ENCODE peak calls at places on chromosome 11, in six cellular contexts. F is neuronal stem cell, T is testis, K is lower lobe of right lung, G is thoracic aorta, A is IMR-90. W is an unnamed sample. For H3K27me3, the result is how much of the 10 kb centered on the place peaks cover.

GRCh38 chr11:132082566-132082965 is 712.2 kb downstream of the NTM start:
- DNase-seq in G (no peak), A (no peak), F (no peak), T (no peak), K (no peak), W (no peak)

GRCh38 chr11:68509105-68509504 is 48.6 kb downstream of the PPP6R3 start:
- DNase-seq in G (no peak), F (no peak), K (no peak), A (peak), T (no peak), W (no peak)

GRCh38 chr11:134577801-134578200 is 165.8 kb upstream of the B3GAT1 start:
- DNase-seq in T (no peak), G (no peak), K (no peak), A (no peak), F (no peak), W (no peak)

GRCh38 chr11:73158356-73159051 is 16.4 kb upstream of the FCHSD2 start:
- DNase-seq in T (no peak), G (no peak), A (peak), K (no peak), F (no peak), W (no peak)

GRCh38 chr11:114291381-114291780 is 4.8 kb upstream of the NNMT start:
- DNase-seq in G (no peak), K (no peak), A (peak), T (no peak), F (no peak), W (no peak)

GRCh38 chr11:37451903-37452302 is 853.9 kb upstream of the RAG2 start:
- DNase-seq in K (no peak), T (no peak), F (no peak), G (no peak), A (no peak), W (no peak)

GRCh38 chr11:45927684-45928413 is 5.4 kb downstream of the LARGE2 start:
- DNase-seq in F (no peak), A (no peak), K (no peak), G (no peak), T (no peak), W (no peak)

GRCh38 chr11:46381046-46381835 is at the start of gene MDK:
- DNase-seq in K (peak), G (no peak), F (peak), A (no peak), T (no peak), W (no peak)

GRCh38 chr11:33773399-33774355 is 643 bp downstream of the FBXO3 start:
- DNase-seq in A (peak), T (peak), F (no peak), G (no peak), K (peak), W (no peak)

GRCh38 chr11:123020968-123021367 is 39.3 kb upstream of the BSX start:
- DNase-seq in G (no peak), T (peak), A (peak), F (no peak), K (peak), W (no peak)

GRCh38 chr11:62340269-62340901 is 3.1 kb downstream of the ASRGL1 start:
- DNase-seq in F (peak), A (peak), T (peak), G (no peak), K (peak), W (peak)

GRCh38 chr11:7918141-7918540 is 12.9 kb downstream of the OR10A6 start:
- DNase-seq in T (no peak), A (no peak), G (no peak), F (no peak), K (no peak), W (no peak)

GRCh38 chr11:100684101-100685065 is 2.7 kb upstream of the ARHGAP42 start:
- DNase-seq in G (no peak), A (no peak), T (no peak), K (no peak), F (no peak), W (peak)

GRCh38 chr11:110857885-110858555 is 145.8 kb upstream of the ARHGAP20 start:
- DNase-seq in T (peak), A (peak), G (no peak), K (no peak), F (no peak), W (no peak)

GRCh38 chr11:3198815-3199214 is 19.8 kb downstream of the MRGPRG start:
- DNase-seq in A (no peak), K (no peak), G (no peak), F (no peak), T (no peak), W (no peak)
- H3K27me3 ChIP-seq in A (half or more), K (under half), G (under half), F (under half), T (under half), W (under half)

DNA sequence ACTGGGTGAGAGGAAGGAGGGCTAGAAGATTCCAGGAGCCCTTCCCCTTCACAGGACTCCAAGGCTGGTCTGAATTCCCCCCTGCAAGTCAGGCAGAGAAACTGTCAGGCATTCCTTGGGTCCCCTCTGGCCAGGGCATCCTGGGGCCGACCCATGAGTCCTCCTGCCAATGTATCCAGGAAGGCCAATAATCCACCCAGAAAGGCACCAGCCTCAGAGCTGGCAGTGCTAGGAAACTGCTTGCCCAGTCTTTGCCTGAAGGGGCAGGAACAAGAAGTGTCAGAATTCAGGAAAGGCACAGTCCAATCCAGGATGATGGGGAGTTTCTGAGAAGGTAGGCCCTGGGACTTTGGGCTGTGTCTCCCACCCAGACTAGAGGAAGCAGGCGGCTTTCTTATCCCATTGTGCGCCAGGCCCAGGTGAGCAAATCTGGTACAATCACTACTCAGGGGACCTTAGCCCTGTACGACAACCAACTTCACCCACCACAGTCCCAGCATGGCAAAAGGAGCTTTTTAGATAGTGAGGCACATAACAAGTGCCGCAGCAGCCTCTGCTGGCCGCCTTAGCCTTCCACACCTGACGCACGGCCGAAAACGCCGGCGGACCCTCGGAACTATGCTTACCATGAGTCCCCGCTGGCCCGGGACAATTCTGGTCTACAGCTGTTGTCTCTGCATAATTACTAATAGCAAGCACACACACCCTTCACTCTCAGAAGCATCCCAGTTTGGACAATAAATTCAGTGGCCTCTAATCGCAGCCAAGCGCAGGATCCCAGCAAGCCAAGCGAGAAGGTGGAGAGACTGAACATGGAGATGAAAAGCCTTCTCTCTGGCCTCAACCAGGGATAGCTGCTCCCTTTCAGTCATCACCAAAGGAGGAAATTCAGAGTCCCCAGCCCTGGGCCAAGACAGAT is 40.7 kb downstream of the BUD13 start:
- DNase-seq in A (no peak), G (no peak), F (no peak), K (no peak), T (no peak), W (no peak)
- H3K4me3 ChIP-seq in A (no peak), G (no peak), F (no peak), K (no peak), T (no peak), W (no peak)

GRCh38 chr11:105042178-105042577 is 3.0 kb downstream of the CARD16 start:
- DNase-seq in K (no peak), T (no peak), G (no peak), F (no peak), A (no peak), W (no peak)
- H3K27ac ChIP-seq in K (no peak), T (no peak), G (no peak), F (no peak), A (no peak), W (no peak)

DNA sequence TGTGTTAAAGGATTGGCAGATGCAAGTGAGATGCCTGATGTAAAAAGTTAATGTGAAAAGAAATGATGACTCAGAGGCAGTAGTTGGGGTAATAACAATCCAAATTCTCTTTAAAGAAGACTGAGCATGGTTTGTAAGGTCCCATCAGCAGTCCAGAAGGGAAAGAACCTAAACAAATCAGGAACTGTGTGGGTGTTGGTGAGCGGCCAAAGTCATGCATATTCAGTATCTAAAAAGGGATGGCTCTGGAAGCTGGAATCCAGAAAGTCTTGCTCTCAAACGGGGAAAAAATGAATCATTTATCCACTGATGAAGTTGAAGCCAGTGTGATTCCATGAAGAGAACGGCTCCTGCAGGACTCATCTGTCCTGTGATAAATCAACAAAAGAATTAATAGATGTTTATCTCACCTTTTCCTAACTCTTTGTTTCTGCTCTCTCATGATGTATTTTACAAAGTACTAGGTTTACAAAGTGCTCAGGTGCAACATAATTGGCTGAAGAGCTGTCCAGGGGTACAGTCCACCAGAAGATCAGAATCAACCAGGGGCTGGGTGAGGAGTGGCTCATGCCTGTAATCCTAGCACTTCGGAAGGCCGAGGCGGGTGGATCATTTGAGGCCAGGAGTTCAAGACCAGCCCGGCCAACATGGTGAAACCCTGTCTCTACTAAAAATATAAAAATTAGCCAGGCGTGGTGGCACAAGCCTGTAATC is 20.5 kb upstream of the SORL1-AS1 start:
- DNase-seq in K (no peak), G (no peak), T (peak), F (no peak), A (peak), W (no peak)
- H3K27me3 ChIP-seq in K (under half), G (under half), T (under half), F (under half), A (under half), W (under half)